ENCODE peak calls at places on chromosomes 16 and 17, in six cellular contexts. One of them, this sample, is unnamed.

GRCh38 chr16:2702871-2703745 is 16.9 kb downstream of the PRSS27 start:
- DNase-seq in right lobe of liver: peak
- DNase-seq in RWPE1: no peak
- DNase-seq in C1 segment of cervical spinal cord: peak
- DNase-seq in EL: no peak
- DNase-seq in NCI-H748 treated with DMSO at 0.1 percent for 48 hours: no peak
- DNase-seq in this sample: no peak

GRCh38 chr16:64478258-64478906 is 643.5 kb downstream of the CDH11 start:
- DNase-seq in RWPE1: no peak
- DNase-seq in C1 segment of cervical spinal cord: no peak
- DNase-seq in NCI-H748 treated with DMSO at 0.1 percent for 48 hours: no peak
- DNase-seq in EL: peak
- DNase-seq in right lobe of liver: no peak
- DNase-seq in this sample: peak

GRCh38 chr17:36885761-36886365 is 51.4 kb upstream of the LHX1 start:
- DNase-seq in EL: no peak
- DNase-seq in NCI-H748 treated with DMSO at 0.1 percent for 48 hours: no peak
- DNase-seq in C1 segment of cervical spinal cord: no peak
- DNase-seq in right lobe of liver: no peak
- DNase-seq in RWPE1: no peak
- DNase-seq in this sample: no peak

GRCh38 chr17:76968707-76969597 is 100.7 kb downstream of the MGAT5B start:
- DNase-seq in C1 segment of cervical spinal cord: peak
- DNase-seq in right lobe of liver: no peak
- DNase-seq in NCI-H748 treated with DMSO at 0.1 percent for 48 hours: peak
- DNase-seq in RWPE1: peak
- DNase-seq in EL: no peak
- DNase-seq in this sample: peak

GRCh38 chr17:61409301-61410099 is 9.9 kb downstream of the TBX2 start:
- DNase-seq in C1 segment of cervical spinal cord: peak
- DNase-seq in NCI-H748 treated with DMSO at 0.1 percent for 48 hours: no peak
- DNase-seq in EL: peak
- DNase-seq in RWPE1: peak
- DNase-seq in right lobe of liver: peak
- DNase-seq in this sample: peak

GRCh38 chr16:14455577-14455976 is 174.5 kb downstream of the PARN start:
- DNase-seq in NCI-H748 treated with DMSO at 0.1 percent for 48 hours: no peak
- DNase-seq in EL: peak
- DNase-seq in RWPE1: no peak
- DNase-seq in right lobe of liver: no peak
- DNase-seq in C1 segment of cervical spinal cord: no peak
- DNase-seq in this sample: peak

GRCh38 chr17:2755941-2756724 is 6.7 kb upstream of the CCDC92B start:
- DNase-seq in C1 segment of cervical spinal cord: no peak
- DNase-seq in NCI-H748 treated with DMSO at 0.1 percent for 48 hours: peak
- DNase-seq in right lobe of liver: no peak
- DNase-seq in EL: no peak
- DNase-seq in RWPE1: no peak
- DNase-seq in this sample: no peak

GRCh38 chr16:69718365-69718764 is 8.0 kb downstream of the NQO1 start:
- DNase-seq in NCI-H748 treated with DMSO at 0.1 percent for 48 hours: no peak
- DNase-seq in right lobe of liver: no peak
- DNase-seq in EL: no peak
- DNase-seq in RWPE1: no peak
- DNase-seq in C1 segment of cervical spinal cord: no peak
- DNase-seq in this sample: no peak

GRCh38 chr17:27565874-27566672 is 64.9 kb upstream of the LGALS9 start:
- DNase-seq in C1 segment of cervical spinal cord: no peak
- DNase-seq in RWPE1: no peak
- DNase-seq in NCI-H748 treated with DMSO at 0.1 percent for 48 hours: no peak
- DNase-seq in EL: no peak
- DNase-seq in right lobe of liver: no peak
- DNase-seq in this sample: peak

GRCh38 chr16:68470461-68471150 is 22.3 kb upstream of the SMPD3 start:
- DNase-seq in right lobe of liver: no peak
- DNase-seq in C1 segment of cervical spinal cord: peak
- DNase-seq in RWPE1: no peak
- DNase-seq in NCI-H748 treated with DMSO at 0.1 percent for 48 hours: no peak
- DNase-seq in EL: no peak
- DNase-seq in this sample: no peak